ENCODE peak calls at places on chromosomes 5 and 9, in eight cellular contexts. P is astrocyte, N is endodermal cell, Y is upper lobe of left lung, H is esophagus muscularis mucosa, O is uterus, V is mammary epithelial cell, M is SK-N-SH. X is an unnamed sample.

GRCh38 chr5:80754900-80755299 is 100.1 kb upstream of the DHFR start:
- DNase-seq in P (peak; percentile 63), N (no peak), Y (no peak), H (no peak), O (no peak), V (no peak), M (no peak), X (no peak)

GRCh38 chr5:86155763-86156162 is 462.0 kb upstream of the COX7C start:
- DNase-seq in P (no peak), N (no peak), Y (no peak), H (no peak), O (no peak), V (no peak), M (no peak), X (no peak)

GRCh38 chr5:150215978-150216944 is 26.4 kb downstream of the SLC6A7 start:
- DNase-seq in P (no peak), N (no peak), Y (no peak), H (no peak), O (peak; percentile 28), V (no peak), M (no peak), X (no peak)

GRCh38 chr5:153767221-153768218 is 271.2 kb downstream of the FAM114A2 start:
- DNase-seq in P (no peak), N (no peak), Y (no peak), H (peak; percentile 91), O (no peak), V (no peak), M (no peak), X (no peak)

GRCh38 chr5:39072915-39073758 is 1.1 kb downstream of the RICTOR start:
- DNase-seq in P (peak; percentile 37), N (peak; percentile 84), Y (no peak), H (no peak), O (no peak), V (peak; percentile 61), M (peak; percentile 68), X (no peak)

GRCh38 chr5:10276691-10277090 is 26.6 kb downstream of the CCT5 start:
- DNase-seq in P (no peak), N (no peak), Y (no peak), H (no peak), O (no peak), V (no peak), M (no peak), X (no peak)

GRCh38 chr5:84724683-84725082 is 340.0 kb upstream of the EDIL3 start:
- DNase-seq in P (peak; percentile 79), N (no peak), Y (no peak), H (no peak), O (no peak), V (peak; percentile 75), M (no peak), X (no peak)

GRCh38 chr9:75148551-75148950 is 60.2 kb downstream of the OSTF1 start:
- DNase-seq in P (peak; percentile 96), N (no peak), Y (no peak), H (no peak), O (no peak), V (peak; percentile 14), M (no peak), X (no peak)

GRCh38 chr5:132074772-132075718 is 1.5 kb downstream of the CSF2 start:
- DNase-seq in P (no peak), N (peak; percentile 56), Y (no peak), H (no peak), O (no peak), V (peak; percentile 26), M (no peak), X (no peak)

GRCh38 chr9:112472996-112473395 is 13.6 kb upstream of the KIAA1958 start:
- DNase-seq in P (no peak), N (no peak), Y (no peak), H (no peak), O (no peak), V (no peak), M (no peak), X (no peak)
- H3K4me1 ChIP-seq in P (no peaks in the 10 kb centered on the region), N (no peaks in the 10 kb centered on the region), Y (no peaks in the 10 kb centered on the region), H (no peaks in the 10 kb centered on the region), O (no peaks in the 10 kb centered on the region), V (no peaks in the 10 kb centered on the region), M (no peaks in the 10 kb centered on the region), X (no peaks in the 10 kb centered on the region)

GRCh38 chr9:100033877-100034551 is 64.8 kb downstream of the ERP44 start:
- DNase-seq in P (no peak), N (no peak), Y (no peak), H (no peak), O (no peak), V (no peak), M (no peak), X (no peak)

GRCh38 chr9:100038472-100038871 is 60.3 kb downstream of the ERP44 start:
- DNase-seq in P (no peak), N (no peak), Y (no peak), H (no peak), O (no peak), V (no peak), M (no peak), X (no peak)
- H3K9me3 ChIP-seq in P (no peaks in the 10 kb centered on the region), N (peaks cover 34% of the 10 kb centered on the region), Y (no peaks in the 10 kb centered on the region), H (no peaks in the 10 kb centered on the region), O (peaks cover 4% of the 10 kb centered on the region), V (no peaks in the 10 kb centered on the region), M (peaks cover 14% of the 10 kb centered on the region), X (no peaks in the 10 kb centered on the region)

DNA sequence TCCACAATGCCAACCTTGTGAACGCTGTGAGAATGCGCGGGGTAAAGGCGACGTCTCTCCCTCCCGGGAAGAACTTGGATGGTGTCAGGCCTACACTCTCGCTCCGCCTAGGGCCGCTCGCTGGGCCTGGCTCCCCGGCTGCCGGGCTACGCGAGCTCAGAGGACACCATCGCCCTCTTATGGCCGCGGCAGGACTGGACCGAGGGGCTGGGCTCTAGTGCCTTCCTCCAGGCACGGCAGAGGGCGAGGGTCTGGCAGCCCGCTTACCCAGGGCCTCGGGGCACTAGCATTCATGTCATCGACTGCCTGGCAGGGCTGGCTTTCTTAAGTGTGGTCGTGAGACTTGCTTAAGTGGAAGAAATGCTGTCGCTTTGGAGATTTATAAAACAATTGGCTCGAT is 1.2 kb upstream of the EXOSC2 start:
- DNase-seq in P (no peak), N (peak; percentile 98), Y (peak; percentile 79), H (no peak), O (peak; percentile 27), V (no peak), M (peak; percentile 38), X (no peak)
- TF ChIP-seq CTCF in P (no peak), N (peak; percentile 85), Y (no peak), H (no peak), O (no peak), V (no peak), M (peak; percentile 24), X (no peak)

DNA sequence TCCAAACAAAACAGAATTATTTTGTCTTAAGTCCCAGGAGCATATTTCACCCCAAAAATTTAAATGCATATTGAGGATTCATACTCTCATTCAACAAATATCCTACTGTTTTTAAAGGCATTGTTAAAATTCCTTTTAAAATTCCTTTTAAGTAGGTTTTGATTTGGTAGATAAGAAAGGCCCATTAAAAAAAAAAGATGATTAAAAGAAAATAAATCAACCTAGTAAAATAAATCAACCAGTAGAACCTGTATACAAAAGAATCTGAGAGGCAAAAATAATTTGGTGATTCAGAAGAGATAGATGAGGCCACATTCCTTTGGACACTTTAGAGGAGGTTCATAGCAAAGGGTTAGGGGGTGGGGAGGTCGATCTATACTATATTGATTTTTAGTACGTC is 585.3 kb upstream of the TLE4 start:
- DNase-seq in P (peak; percentile 58), N (no peak), Y (no peak), H (no peak), O (no peak), V (no peak), M (no peak), X (no peak)
- H3K4me1 ChIP-seq in P (no peaks in the 10 kb centered on the region), N (no peaks in the 10 kb centered on the region), Y (no peaks in the 10 kb centered on the region), H (no peaks in the 10 kb centered on the region), O (no peaks in the 10 kb centered on the region), V (peaks cover 38% of the 10 kb centered on the region), M (peaks cover 27% of the 10 kb centered on the region), X (no peaks in the 10 kb centered on the region)

GRCh38 chr5:34058532-34058931 is 15.5 kb upstream of the C1QTNF3 start:
- DNase-seq in P (no peak), N (no peak), Y (no peak), H (no peak), O (no peak), V (no peak), M (no peak), X (no peak)

GRCh38 chr5:34062419-34062818 is 19.4 kb upstream of the C1QTNF3 start:
- DNase-seq in P (no peak), N (no peak), Y (no peak), H (no peak), O (no peak), V (peak; percentile 56), M (no peak), X (no peak)

GRCh38 chr5:34057569-34057968 is 14.6 kb upstream of the C1QTNF3 start:
- DNase-seq in P (no peak), N (no peak), Y (no peak), H (no peak), O (no peak), V (no peak), M (no peak), X (no peak)

GRCh38 chr5:34061993-34062392 is 19.0 kb upstream of the C1QTNF3 start:
- DNase-seq in P (no peak), N (no peak), Y (no peak), H (no peak), O (no peak), V (no peak), M (no peak), X (no peak)

DNA sequence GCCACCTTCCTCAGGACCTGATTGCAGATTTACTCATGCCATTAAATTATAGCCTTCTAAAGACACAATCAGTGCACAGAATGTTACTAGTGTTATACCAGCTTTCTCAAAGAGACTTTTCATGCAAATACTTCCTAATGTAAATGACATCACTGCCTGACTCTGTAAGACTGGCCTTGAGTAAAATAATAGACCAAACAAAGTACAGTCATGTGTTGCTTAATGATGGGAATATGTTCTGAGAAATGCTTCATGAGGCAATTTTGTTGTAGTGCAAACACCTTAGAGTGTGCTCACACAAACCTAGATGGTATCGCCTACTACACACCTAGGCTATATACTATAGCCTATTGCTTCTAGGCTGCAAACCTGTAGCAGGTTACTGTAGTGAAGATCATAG is 17.0 kb upstream of the C1QTNF3 start:
- DNase-seq in P (no peak), N (no peak), Y (no peak), H (no peak), O (no peak), V (peak; percentile 39), M (no peak), X (no peak)
- H3K9me3 ChIP-seq in P (no peaks in the 10 kb centered on the region), N (peaks cover 11% of the 10 kb centered on the region), Y (no peaks in the 10 kb centered on the region), H (no peaks in the 10 kb centered on the region), O (no peaks in the 10 kb centered on the region), V (no peaks in the 10 kb centered on the region), M (no peaks in the 10 kb centered on the region), X (no peaks in the 10 kb centered on the region)

GRCh38 chr5:123455640-123456039 is 32.4 kb upstream of the CEP120 start:
- DNase-seq in P (no peak), N (no peak), Y (no peak), H (no peak), O (no peak), V (no peak), M (no peak), X (no peak)
- TF ChIP-seq CTCF in P (no peak), N (peak; percentile 64), Y (no peak), H (no peak), O (no peak), V (peak; percentile 5), M (no peak), X (no peak)

DNA sequence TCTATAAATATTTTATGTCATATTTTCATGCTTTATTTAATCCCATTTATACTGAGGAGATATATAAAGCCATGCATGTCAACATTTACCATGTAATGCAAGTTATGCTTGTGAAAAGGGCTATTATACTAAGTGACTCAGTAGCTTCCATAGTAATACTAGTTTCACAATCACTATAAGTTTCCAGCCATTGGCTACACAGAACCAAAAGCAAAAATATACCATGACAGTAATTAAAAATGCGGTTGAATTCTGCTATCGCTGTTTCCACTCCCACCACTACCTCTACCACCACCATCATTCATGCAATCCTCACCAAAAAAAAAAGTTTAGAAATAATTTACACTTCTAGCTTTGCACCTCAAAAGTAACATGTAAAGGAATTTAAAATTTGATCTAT is 60.2 kb downstream of the MLLT3 start:
- DNase-seq in P (no peak), N (no peak), Y (no peak), H (peak; percentile 12), O (no peak), V (no peak), M (no peak), X (no peak)
- H3K4me1 ChIP-seq in P (peaks cover 17% of the 10 kb centered on the region), N (peaks cover 6% of the 10 kb centered on the region), Y (peaks cover 21% of the 10 kb centered on the region), H (peaks cover 63% of the 10 kb centered on the region), O (peaks cover 4% of the 10 kb centered on the region), V (peaks cover 10% of the 10 kb centered on the region), M (peaks cover 10% of the 10 kb centered on the region), X (peaks cover 30% of the 10 kb centered on the region)

X was measured in vagina.